ENCODE peak calls at places on chromosomes 16 and 17, in six cellular contexts. One of them, this sample, is unnamed.

GRCh38 chr16:48335961-48336360 is 49.3 kb downstream of the SIAH1 start:
- DNase-seq in H1: no peak
- DNase-seq in trophoblast cell: peak; percentile 45
- DNase-seq in IMR-90: peak; percentile 91
- DNase-seq in neuronal stem cell: no peak
- DNase-seq in mesenchymal stem cell: peak; percentile 77
- DNase-seq in this sample: no peak

GRCh38 chr16:21199607-21200218 is 11.7 kb downstream of the ZP2 start:
- DNase-seq in IMR-90: no peak
- DNase-seq in trophoblast cell: no peak
- DNase-seq in mesenchymal stem cell: no peak
- DNase-seq in neuronal stem cell: no peak
- DNase-seq in H1: no peak
- DNase-seq in this sample: no peak

GRCh38 chr16:426115-426905 is 861 bp downstream of the RAB11FIP3 start:
- DNase-seq in mesenchymal stem cell: peak; percentile 26
- DNase-seq in IMR-90: no peak
- DNase-seq in neuronal stem cell: no peak
- DNase-seq in H1: no peak
- DNase-seq in trophoblast cell: no peak
- DNase-seq in this sample: no peak

GRCh38 chr17:49003557-49004511 is 6.6 kb downstream of the IGF2BP1 start:
- DNase-seq in trophoblast cell: no peak
- DNase-seq in H1: no peak
- DNase-seq in IMR-90: peak; percentile 37
- DNase-seq in neuronal stem cell: no peak
- DNase-seq in mesenchymal stem cell: peak; percentile 84
- DNase-seq in this sample: peak; percentile 65

GRCh38 chr17:20143740-20144139 is 134.6 kb downstream of the SPECC1 start:
- DNase-seq in trophoblast cell: no peak
- DNase-seq in H1: no peak
- DNase-seq in neuronal stem cell: no peak
- DNase-seq in mesenchymal stem cell: no peak
- DNase-seq in IMR-90: no peak
- DNase-seq in this sample: no peak

GRCh38 chr17:41919165-41919817 is 540 bp upstream of the ACLY start:
- DNase-seq in H1: no peak
- DNase-seq in IMR-90: no peak
- DNase-seq in trophoblast cell: peak; percentile 41
- DNase-seq in mesenchymal stem cell: no peak
- DNase-seq in neuronal stem cell: no peak
- DNase-seq in this sample: peak; percentile 92

GRCh38 chr16:1481906-1482835 is 6.6 kb downstream of the PTX4 start:
- DNase-seq in mesenchymal stem cell: no peak
- DNase-seq in trophoblast cell: peak; percentile 57
- DNase-seq in IMR-90: peak; percentile 44
- DNase-seq in H1: no peak
- DNase-seq in neuronal stem cell: no peak
- DNase-seq in this sample: no peak

GRCh38 chr16:2518823-2519710 is 1.1 kb upstream of the AMDHD2 start:
- DNase-seq in mesenchymal stem cell: no peak
- DNase-seq in H1: no peak
- DNase-seq in neuronal stem cell: no peak
- DNase-seq in trophoblast cell: no peak
- DNase-seq in IMR-90: no peak
- DNase-seq in this sample: peak; percentile 46

GRCh38 chr17:47776330-47777197 is 43.5 kb downstream of the TBX21 start:
- DNase-seq in IMR-90: peak; percentile 42
- DNase-seq in H1: no peak
- DNase-seq in mesenchymal stem cell: peak; percentile 59
- DNase-seq in neuronal stem cell: no peak
- DNase-seq in trophoblast cell: peak; percentile 16
- DNase-seq in this sample: peak; percentile 46

GRCh38 chr17:145671-146541 is 8.5 kb downstream of the SCGB1C2 start:
- DNase-seq in trophoblast cell: no peak
- DNase-seq in mesenchymal stem cell: no peak
- DNase-seq in H1: no peak
- DNase-seq in IMR-90: no peak
- DNase-seq in neuronal stem cell: no peak
- DNase-seq in this sample: no peak

GRCh38 chr16:82627811-82628339 is 1.1 kb downstream of the CDH13 start:
- DNase-seq in trophoblast cell: no peak
- DNase-seq in H1: no peak
- DNase-seq in IMR-90: peak; percentile 26
- DNase-seq in neuronal stem cell: no peak
- DNase-seq in mesenchymal stem cell: peak; percentile 47
- DNase-seq in this sample: peak; percentile 43
- H3K14ac ChIP-seq in trophoblast cell: peak overlapping the region; percentile 47
- H3K14ac ChIP-seq in H1: no peak overlapping the region
- H3K14ac ChIP-seq in IMR-90: peak overlapping the region; percentile 88
- H3K14ac ChIP-seq in neuronal stem cell: no peak overlapping the region
- H3K14ac ChIP-seq in mesenchymal stem cell: peak overlapping the region; percentile 39
- H3K14ac ChIP-seq in this sample: no peak overlapping the region

DNA sequence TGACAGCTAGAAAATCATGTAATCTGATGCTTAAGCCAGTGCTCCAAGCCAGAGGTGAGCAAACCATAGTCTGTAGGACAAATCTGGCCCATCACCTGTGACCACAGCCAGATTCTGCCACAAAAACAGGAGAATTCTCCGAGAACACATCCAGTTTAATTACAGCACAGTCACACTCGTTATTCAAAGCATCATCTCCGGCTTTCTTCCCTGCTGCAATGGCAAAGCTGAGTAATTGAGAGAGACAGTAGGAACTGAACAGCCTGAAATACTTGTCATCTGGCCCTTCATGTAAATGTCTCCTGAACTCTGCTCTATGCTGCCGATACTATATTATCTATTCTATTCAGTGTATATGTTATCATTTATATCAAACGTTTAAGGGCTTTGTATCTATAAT is 121.4 kb upstream of the FOXF1 start:
- DNase-seq in trophoblast cell: no peak
- DNase-seq in H1: no peak
- DNase-seq in neuronal stem cell: no peak
- DNase-seq in IMR-90: no peak
- DNase-seq in mesenchymal stem cell: no peak
- DNase-seq in this sample: no peak
- H3K4me1 ChIP-seq in trophoblast cell: no peaks in the 10 kb centered on the region
- H3K4me1 ChIP-seq in H1: no peaks in the 10 kb centered on the region
- H3K4me1 ChIP-seq in neuronal stem cell: no peaks in the 10 kb centered on the region
- H3K4me1 ChIP-seq in IMR-90: peaks cover 33% of the 10 kb centered on the region
- H3K4me1 ChIP-seq in mesenchymal stem cell: no peaks in the 10 kb centered on the region
- H3K4me1 ChIP-seq in this sample: peaks cover under 1% of the 10 kb centered on the region

DNA sequence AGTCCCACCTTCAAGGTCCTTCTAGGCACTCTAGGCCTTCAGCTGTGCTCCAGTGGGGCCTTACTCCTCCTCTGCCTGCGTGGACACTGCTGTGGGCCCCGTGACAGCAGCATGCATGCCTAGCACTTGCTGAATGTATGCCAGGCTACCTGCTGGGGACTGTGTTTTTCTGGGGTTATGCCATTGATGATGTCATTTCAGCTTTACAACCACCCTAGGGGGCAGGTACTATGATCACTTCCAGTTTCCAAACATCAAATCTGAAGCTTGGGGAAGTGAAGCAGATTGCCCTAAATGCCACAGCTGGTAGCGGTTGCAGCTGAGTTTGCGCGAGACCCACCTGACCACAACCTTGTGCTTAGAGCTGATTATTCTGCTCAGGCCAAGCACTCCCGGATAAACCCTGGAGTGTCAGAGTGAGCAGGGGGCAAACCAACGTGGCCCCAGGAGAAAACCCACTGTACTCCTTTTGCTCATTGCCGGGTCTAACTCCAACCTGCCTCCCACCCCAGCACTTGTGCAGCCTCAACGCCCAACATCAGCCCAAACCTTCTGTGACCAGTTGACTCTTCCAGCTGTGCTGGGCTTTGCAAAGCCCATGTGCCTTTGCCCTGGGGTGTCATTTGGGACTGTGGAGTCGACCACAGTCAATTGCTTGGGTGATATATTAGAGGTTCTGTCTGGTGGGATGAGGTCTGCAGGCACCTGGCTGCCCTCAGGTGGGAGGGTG is 168.4 kb downstream of the ENGASE start:
- DNase-seq in H1: no peak
- DNase-seq in trophoblast cell: no peak
- DNase-seq in mesenchymal stem cell: no peak
- DNase-seq in IMR-90: no peak
- DNase-seq in neuronal stem cell: no peak
- DNase-seq in this sample: no peak
- H3K14ac ChIP-seq in H1: no peak overlapping the region
- H3K14ac ChIP-seq in trophoblast cell: no peak overlapping the region
- H3K14ac ChIP-seq in mesenchymal stem cell: no peak overlapping the region
- H3K14ac ChIP-seq in IMR-90: no peak overlapping the region
- H3K14ac ChIP-seq in neuronal stem cell: no peak overlapping the region
- H3K14ac ChIP-seq in this sample: no peak overlapping the region

DNA sequence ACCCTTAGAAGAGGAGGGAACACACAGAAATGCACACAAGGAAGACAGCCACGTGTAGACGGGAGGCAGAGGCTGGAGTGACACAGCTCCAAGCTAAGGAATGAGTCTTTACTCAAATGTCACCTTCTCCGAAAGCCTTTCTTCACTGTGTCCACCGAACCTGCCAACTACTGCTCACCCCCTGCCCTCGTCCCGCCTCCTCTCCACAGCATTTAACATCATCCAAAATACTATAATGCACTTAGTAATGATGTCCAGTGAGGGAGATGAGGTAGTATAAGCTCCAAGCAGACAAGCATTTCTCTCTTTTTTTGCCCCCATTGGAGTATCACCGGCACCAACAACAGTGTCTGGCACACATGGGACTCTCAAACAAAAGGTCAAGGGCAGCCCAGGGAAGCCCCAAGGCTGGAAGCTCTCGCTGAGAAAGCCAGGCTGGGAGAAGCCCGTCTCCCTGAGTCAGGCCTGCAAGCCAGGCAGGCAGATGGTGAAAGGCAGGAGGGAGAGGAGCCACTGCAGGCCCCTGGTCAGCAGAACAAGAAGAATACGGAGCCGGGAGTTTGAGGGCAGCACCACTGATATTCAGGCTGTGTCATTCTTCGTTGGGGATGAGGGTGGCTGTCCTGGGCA is 25.9 kb downstream of the ZFHX3 start:
- DNase-seq in mesenchymal stem cell: no peak
- DNase-seq in IMR-90: no peak
- DNase-seq in H1: no peak
- DNase-seq in trophoblast cell: no peak
- DNase-seq in neuronal stem cell: no peak
- DNase-seq in this sample: no peak
- H3K4me1 ChIP-seq in mesenchymal stem cell: peaks cover 25% of the 10 kb centered on the region
- H3K4me1 ChIP-seq in IMR-90: peaks cover 22% of the 10 kb centered on the region
- H3K4me1 ChIP-seq in H1: no peaks in the 10 kb centered on the region
- H3K4me1 ChIP-seq in trophoblast cell: peaks cover 46% of the 10 kb centered on the region
- H3K4me1 ChIP-seq in neuronal stem cell: peaks cover 9% of the 10 kb centered on the region
- H3K4me1 ChIP-seq in this sample: peaks cover 3% of the 10 kb centered on the region

GRCh38 chr17:82303944-82304808 is 13.2 kb downstream of the CD7 start:
- DNase-seq in IMR-90: no peak
- DNase-seq in H1: no peak
- DNase-seq in mesenchymal stem cell: no peak
- DNase-seq in neuronal stem cell: no peak
- DNase-seq in trophoblast cell: no peak
- DNase-seq in this sample: no peak
- H3K14ac ChIP-seq in IMR-90: no peak overlapping the region
- H3K14ac ChIP-seq in H1: no peak overlapping the region
- H3K14ac ChIP-seq in mesenchymal stem cell: no peak overlapping the region
- H3K14ac ChIP-seq in neuronal stem cell: peak overlapping the region; percentile 21
- H3K14ac ChIP-seq in trophoblast cell: no peak overlapping the region
- H3K14ac ChIP-seq in this sample: no peak overlapping the region

GRCh38 chr17:68291836-68292688 is 767 bp downstream of the ARSG start:
- DNase-seq in neuronal stem cell: peak; percentile 67
- DNase-seq in mesenchymal stem cell: peak; percentile 85
- DNase-seq in trophoblast cell: peak; percentile 83
- DNase-seq in IMR-90: peak; percentile 68
- DNase-seq in H1: no peak
- DNase-seq in this sample: peak; percentile 82
- H3K4me1 ChIP-seq in neuronal stem cell: peaks cover 9% of the 10 kb centered on the region
- H3K4me1 ChIP-seq in mesenchymal stem cell: peaks cover 12% of the 10 kb centered on the region
- H3K4me1 ChIP-seq in trophoblast cell: peaks cover 13% of the 10 kb centered on the region
- H3K4me1 ChIP-seq in IMR-90: peaks cover 5% of the 10 kb centered on the region
- H3K4me1 ChIP-seq in H1: peaks cover 24% of the 10 kb centered on the region
- H3K4me1 ChIP-seq in this sample: peaks cover 2% of the 10 kb centered on the region

GRCh38 chr16:58584831-58585505 is 44.7 kb downstream of the CNOT1 start:
- DNase-seq in mesenchymal stem cell: no peak
- DNase-seq in neuronal stem cell: no peak
- DNase-seq in IMR-90: no peak
- DNase-seq in H1: no peak
- DNase-seq in trophoblast cell: no peak
- DNase-seq in this sample: no peak

GRCh38 chr16:58586340-58587030 is 43.1 kb downstream of the CNOT1 start:
- DNase-seq in mesenchymal stem cell: no peak
- DNase-seq in H1: no peak
- DNase-seq in trophoblast cell: no peak
- DNase-seq in neuronal stem cell: no peak
- DNase-seq in IMR-90: no peak
- DNase-seq in this sample: no peak

GRCh38 chr16:58579587-58579986 is 50.0 kb downstream of the CNOT1 start:
- DNase-seq in mesenchymal stem cell: no peak
- DNase-seq in trophoblast cell: no peak
- DNase-seq in IMR-90: no peak
- DNase-seq in neuronal stem cell: no peak
- DNase-seq in H1: no peak
- DNase-seq in this sample: no peak

GRCh38 chr16:58582133-58582532 is 47.5 kb downstream of the CNOT1 start:
- DNase-seq in mesenchymal stem cell: no peak
- DNase-seq in neuronal stem cell: no peak
- DNase-seq in H1: no peak
- DNase-seq in IMR-90: no peak
- DNase-seq in trophoblast cell: no peak
- DNase-seq in this sample: no peak

DNA sequence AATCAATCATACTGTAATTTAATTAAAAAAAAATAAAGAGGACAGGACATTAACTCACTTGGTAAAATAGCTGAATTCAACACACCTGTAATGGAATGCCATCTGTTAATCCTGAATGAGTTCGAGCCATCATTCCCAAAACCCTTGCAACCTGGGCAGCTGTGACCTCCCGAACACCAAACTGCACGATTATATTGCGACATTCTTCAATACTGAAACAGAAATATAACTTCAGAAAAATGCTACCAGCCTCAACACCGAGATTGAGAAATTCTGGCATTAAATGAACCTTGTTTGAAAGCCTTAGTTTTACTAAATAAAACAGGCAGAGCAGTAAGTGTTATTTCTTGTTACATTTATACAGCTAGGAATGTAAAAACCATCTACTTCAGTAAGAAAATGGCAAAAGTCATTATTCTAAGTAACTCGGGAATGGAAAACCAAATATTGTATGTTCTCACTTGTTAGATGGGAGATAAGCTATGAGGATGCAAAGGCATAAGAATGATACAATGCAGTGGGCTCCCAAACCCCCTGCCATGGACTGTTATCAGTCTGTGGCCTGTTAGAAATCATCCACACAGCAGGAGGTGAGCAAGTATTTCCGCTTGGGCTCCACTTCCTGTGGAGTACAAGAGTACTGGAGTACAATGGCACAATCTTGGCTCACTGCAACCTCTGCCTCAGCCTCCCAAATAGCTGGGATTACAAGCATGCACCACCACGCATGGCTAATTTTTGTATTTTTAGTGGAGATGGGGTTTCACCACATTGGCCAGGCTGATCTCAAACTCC is 46.5 kb downstream of the CNOT1 start:
- DNase-seq in neuronal stem cell: no peak
- DNase-seq in mesenchymal stem cell: no peak
- DNase-seq in IMR-90: no peak
- DNase-seq in H1: no peak
- DNase-seq in trophoblast cell: no peak
- DNase-seq in this sample: no peak
- H3K14ac ChIP-seq in neuronal stem cell: no peak overlapping the region
- H3K14ac ChIP-seq in mesenchymal stem cell: no peak overlapping the region
- H3K14ac ChIP-seq in IMR-90: no peak overlapping the region
- H3K14ac ChIP-seq in H1: no peak overlapping the region
- H3K14ac ChIP-seq in trophoblast cell: no peak overlapping the region
- H3K14ac ChIP-seq in this sample: no peak overlapping the region

This sample was measured in H9.